ENCODE peak calls at places on chromosomes 5 and 9, in nine cellular contexts. One of them, this sample, is unnamed.

GRCh38 chr5:134637106-134637721 is 4.6 kb upstream of the SAR1B start:
- DNase-seq in gastrocnemius medialis: no peak
- DNase-seq in heart left ventricle: no peak
- DNase-seq in A549: no peak
- DNase-seq in spleen: peak; percentile 10
- DNase-seq in breast epithelium: peak; percentile 66
- DNase-seq in testis: no peak
- DNase-seq in Peyer's patch: no peak
- DNase-seq in uterus: no peak
- DNase-seq in this sample: no peak

GRCh38 chr5:60333103-60333502 is 366.9 kb downstream of the DEPDC1B start:
- DNase-seq in gastrocnemius medialis: no peak
- DNase-seq in heart left ventricle: no peak
- DNase-seq in A549: no peak
- DNase-seq in spleen: no peak
- DNase-seq in breast epithelium: no peak
- DNase-seq in testis: no peak
- DNase-seq in Peyer's patch: no peak
- DNase-seq in uterus: no peak
- DNase-seq in this sample: no peak

GRCh38 chr9:3956081-3956701 is 343.7 kb downstream of the GLIS3 start:
- DNase-seq in gastrocnemius medialis: no peak
- DNase-seq in heart left ventricle: no peak
- DNase-seq in A549: no peak
- DNase-seq in spleen: no peak
- DNase-seq in breast epithelium: no peak
- DNase-seq in testis: no peak
- DNase-seq in Peyer's patch: no peak
- DNase-seq in uterus: no peak
- DNase-seq in this sample: no peak

GRCh38 chr9:104027295-104027694 is 66.8 kb upstream of the SMC2 start:
- DNase-seq in gastrocnemius medialis: no peak
- DNase-seq in heart left ventricle: no peak
- DNase-seq in A549: no peak
- DNase-seq in spleen: no peak
- DNase-seq in breast epithelium: no peak
- DNase-seq in testis: no peak
- DNase-seq in Peyer's patch: no peak
- DNase-seq in uterus: no peak
- DNase-seq in this sample: no peak

GRCh38 chr9:129640871-129641750 is 840 bp downstream of the ASB6 start:
- DNase-seq in gastrocnemius medialis: no peak
- DNase-seq in heart left ventricle: no peak
- DNase-seq in A549: no peak
- DNase-seq in spleen: no peak
- DNase-seq in breast epithelium: no peak
- DNase-seq in testis: no peak
- DNase-seq in Peyer's patch: no peak
- DNase-seq in uterus: no peak
- DNase-seq in this sample: no peak

GRCh38 chr9:130287736-130288135 is 22.2 kb downstream of the HMCN2 start:
- DNase-seq in gastrocnemius medialis: no peak
- DNase-seq in heart left ventricle: no peak
- DNase-seq in A549: no peak
- DNase-seq in spleen: no peak
- DNase-seq in breast epithelium: no peak
- DNase-seq in testis: no peak
- DNase-seq in Peyer's patch: no peak
- DNase-seq in uterus: no peak
- DNase-seq in this sample: no peak

GRCh38 chr9:81717747-81718077 is 28.4 kb upstream of the TLE1 start:
- DNase-seq in gastrocnemius medialis: no peak
- DNase-seq in heart left ventricle: no peak
- DNase-seq in A549: no peak
- DNase-seq in spleen: no peak
- DNase-seq in breast epithelium: no peak
- DNase-seq in testis: no peak
- DNase-seq in Peyer's patch: no peak
- DNase-seq in uterus: no peak
- DNase-seq in this sample: no peak

GRCh38 chr5:131022811-131023210 is 142.2 kb downstream of the HINT1 start:
- DNase-seq in gastrocnemius medialis: no peak
- DNase-seq in heart left ventricle: no peak
- DNase-seq in A549: no peak
- DNase-seq in spleen: no peak
- DNase-seq in breast epithelium: no peak
- DNase-seq in testis: no peak
- DNase-seq in Peyer's patch: no peak
- DNase-seq in uterus: no peak
- DNase-seq in this sample: no peak

GRCh38 chr5:173568128-173568527 is 48.3 kb downstream of the BOD1 start:
- DNase-seq in gastrocnemius medialis: no peak
- DNase-seq in heart left ventricle: no peak
- DNase-seq in A549: no peak
- DNase-seq in spleen: no peak
- DNase-seq in breast epithelium: no peak
- DNase-seq in testis: no peak
- DNase-seq in Peyer's patch: no peak
- DNase-seq in uterus: no peak
- DNase-seq in this sample: no peak

GRCh38 chr5:181260720-181261319 is at the start of gene TRIM52:
- DNase-seq in gastrocnemius medialis: peak; percentile 89
- DNase-seq in heart left ventricle: peak; percentile 92
- DNase-seq in A549: peak; percentile 68
- DNase-seq in spleen: peak; percentile 99
- DNase-seq in breast epithelium: peak; percentile 75
- DNase-seq in testis: peak; percentile 96
- DNase-seq in Peyer's patch: peak; percentile 93
- DNase-seq in uterus: peak; percentile 87
- DNase-seq in this sample: peak; percentile 94

GRCh38 chr9:78542491-78543175 is 245.7 kb downstream of the PSAT1 start:
- DNase-seq in gastrocnemius medialis: no peak
- DNase-seq in heart left ventricle: no peak
- DNase-seq in A549: no peak
- DNase-seq in spleen: no peak
- DNase-seq in breast epithelium: no peak
- DNase-seq in testis: no peak
- DNase-seq in Peyer's patch: no peak
- DNase-seq in uterus: no peak
- DNase-seq in this sample: no peak

GRCh38 chr5:177364159-177364962 is 6.6 kb downstream of the RGS14 start:
- DNase-seq in gastrocnemius medialis: no peak
- DNase-seq in heart left ventricle: no peak
- DNase-seq in A549: no peak
- DNase-seq in spleen: no peak
- DNase-seq in breast epithelium: no peak
- DNase-seq in testis: no peak
- DNase-seq in Peyer's patch: peak; percentile 33
- DNase-seq in uterus: no peak
- DNase-seq in this sample: no peak

GRCh38 chr5:9898319-9898718 is 268.2 kb upstream of the TAS2R1 start:
- DNase-seq in gastrocnemius medialis: no peak
- DNase-seq in heart left ventricle: no peak
- DNase-seq in A549: peak; percentile 8
- DNase-seq in spleen: no peak
- DNase-seq in breast epithelium: no peak
- DNase-seq in testis: peak; percentile 63
- DNase-seq in Peyer's patch: no peak
- DNase-seq in uterus: no peak
- DNase-seq in this sample: no peak

GRCh38 chr9:71490810-71491209 is 277.5 kb downstream of the CEMIP2 start:
- DNase-seq in gastrocnemius medialis: no peak
- DNase-seq in heart left ventricle: no peak
- DNase-seq in A549: peak; percentile 6
- DNase-seq in spleen: no peak
- DNase-seq in breast epithelium: no peak
- DNase-seq in testis: no peak
- DNase-seq in Peyer's patch: no peak
- DNase-seq in uterus: no peak
- DNase-seq in this sample: no peak

DNA sequence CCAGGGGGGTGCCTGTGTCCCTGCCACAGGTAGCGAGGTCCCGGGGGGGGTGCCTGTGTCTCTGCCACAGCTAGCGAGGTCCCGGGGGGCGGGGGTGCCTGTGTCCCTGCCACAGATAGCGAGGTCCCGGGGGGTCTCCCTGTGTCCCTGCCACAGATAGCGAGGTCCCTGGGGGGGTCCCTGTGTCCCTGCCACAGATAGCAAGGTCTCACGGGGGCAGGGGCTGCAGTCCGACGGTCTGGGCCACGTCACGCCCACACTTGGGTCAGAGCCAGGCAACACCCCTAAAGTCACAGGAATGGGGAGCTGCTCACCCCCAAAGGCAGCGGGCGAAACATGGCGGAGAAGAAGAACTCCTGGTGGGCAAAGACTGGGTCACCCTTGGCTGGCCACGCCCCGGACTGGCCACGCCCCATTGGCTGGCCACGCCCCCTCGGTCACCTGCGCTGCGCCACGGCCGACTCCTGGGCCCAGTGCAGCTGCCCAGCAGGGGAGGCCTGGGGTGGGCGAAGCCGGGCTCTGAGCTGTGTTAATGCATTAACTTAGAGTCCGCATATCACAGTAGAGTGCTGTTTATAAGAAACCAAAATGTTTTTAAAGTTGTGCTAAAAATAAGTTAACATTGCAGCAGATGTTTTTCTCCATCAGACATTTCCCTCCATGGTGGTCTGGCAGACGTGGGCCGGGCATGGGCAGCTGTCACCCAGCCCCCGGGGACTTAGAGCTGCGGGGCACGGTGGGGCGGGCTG is 7.0 kb downstream of the NOXA1 start:
- DNase-seq in gastrocnemius medialis: no peak
- DNase-seq in heart left ventricle: no peak
- DNase-seq in A549: no peak
- DNase-seq in spleen: peak; percentile 81
- DNase-seq in breast epithelium: no peak
- DNase-seq in testis: no peak
- DNase-seq in Peyer's patch: peak; percentile 84
- DNase-seq in uterus: no peak
- DNase-seq in this sample: no peak
- TF ChIP-seq POLR2A in gastrocnemius medialis: no peak
- TF ChIP-seq POLR2A in heart left ventricle: no peak
- TF ChIP-seq POLR2A in A549: no peak
- TF ChIP-seq POLR2A in spleen: no peak
- TF ChIP-seq POLR2A in breast epithelium: no peak
- TF ChIP-seq POLR2A in testis: no peak
- TF ChIP-seq POLR2A in Peyer's patch: no peak
- TF ChIP-seq POLR2A in uterus: no peak
- TF ChIP-seq POLR2A in this sample: no peak

GRCh38 chr5:59319286-59319685 is 574.2 kb downstream of the PDE4D start:
- DNase-seq in gastrocnemius medialis: no peak
- DNase-seq in heart left ventricle: no peak
- DNase-seq in A549: no peak
- DNase-seq in spleen: no peak
- DNase-seq in breast epithelium: no peak
- DNase-seq in testis: no peak
- DNase-seq in Peyer's patch: no peak
- DNase-seq in uterus: no peak
- DNase-seq in this sample: no peak
- H3K4me1 ChIP-seq in gastrocnemius medialis: peaks cover 99% of the 10 kb centered on the region
- H3K4me1 ChIP-seq in heart left ventricle: peaks cover 30% of the 10 kb centered on the region
- H3K4me1 ChIP-seq in A549: peaks cover 81% of the 10 kb centered on the region
- H3K4me1 ChIP-seq in spleen: no peaks in the 10 kb centered on the region
- H3K4me1 ChIP-seq in breast epithelium: no peaks in the 10 kb centered on the region
- H3K4me1 ChIP-seq in testis: peaks cover 8% of the 10 kb centered on the region
- H3K4me1 ChIP-seq in Peyer's patch: peaks cover 5% of the 10 kb centered on the region
- H3K4me1 ChIP-seq in uterus: no peaks in the 10 kb centered on the region
- H3K4me1 ChIP-seq in this sample: peaks cover 15% of the 10 kb centered on the region

GRCh38 chr5:114362197-114362976 is 517 bp downstream of the KCNN2 start:
- DNase-seq in gastrocnemius medialis: no peak
- DNase-seq in heart left ventricle: peak; percentile 9
- DNase-seq in A549: peak; percentile 6
- DNase-seq in spleen: peak; percentile 74
- DNase-seq in breast epithelium: no peak
- DNase-seq in testis: peak; percentile 42
- DNase-seq in Peyer's patch: peak; percentile 56
- DNase-seq in uterus: no peak
- DNase-seq in this sample: peak; percentile 71

GRCh38 chr5:114360362-114360761 is 1.5 kb upstream of the KCNN2 start:
- DNase-seq in gastrocnemius medialis: no peak
- DNase-seq in heart left ventricle: no peak
- DNase-seq in A549: no peak
- DNase-seq in spleen: no peak
- DNase-seq in breast epithelium: no peak
- DNase-seq in testis: no peak
- DNase-seq in Peyer's patch: no peak
- DNase-seq in uterus: no peak
- DNase-seq in this sample: no peak

GRCh38 chr5:114360816-114361723 is 800 bp upstream of the KCNN2 start:
- DNase-seq in gastrocnemius medialis: no peak
- DNase-seq in heart left ventricle: peak; percentile 49
- DNase-seq in A549: peak; percentile 7
- DNase-seq in spleen: peak; percentile 74
- DNase-seq in breast epithelium: no peak
- DNase-seq in testis: peak; percentile 46
- DNase-seq in Peyer's patch: peak; percentile 51
- DNase-seq in uterus: peak; percentile 16
- DNase-seq in this sample: no peak

GRCh38 chr5:114362977-114363721 is 1.3 kb downstream of the KCNN2 start:
- DNase-seq in gastrocnemius medialis: no peak
- DNase-seq in heart left ventricle: no peak
- DNase-seq in A549: no peak
- DNase-seq in spleen: no peak
- DNase-seq in breast epithelium: no peak
- DNase-seq in testis: no peak
- DNase-seq in Peyer's patch: peak; percentile 43
- DNase-seq in uterus: no peak
- DNase-seq in this sample: peak; percentile 76

GRCh38 chr5:114361724-114362196 is at the start of gene KCNN2:
- DNase-seq in gastrocnemius medialis: peak; percentile 47
- DNase-seq in heart left ventricle: peak; percentile 91
- DNase-seq in A549: peak; percentile 45
- DNase-seq in spleen: peak; percentile 85
- DNase-seq in breast epithelium: peak; percentile 81
- DNase-seq in testis: peak; percentile 94
- DNase-seq in Peyer's patch: peak; percentile 71
- DNase-seq in uterus: peak; percentile 50
- DNase-seq in this sample: peak; percentile 82
- TF ChIP-seq POLR2A in gastrocnemius medialis: no peak
- TF ChIP-seq POLR2A in heart left ventricle: no peak
- TF ChIP-seq POLR2A in A549: no peak
- TF ChIP-seq POLR2A in spleen: no peak
- TF ChIP-seq POLR2A in breast epithelium: no peak
- TF ChIP-seq POLR2A in testis: no peak
- TF ChIP-seq POLR2A in Peyer's patch: no peak
- TF ChIP-seq POLR2A in uterus: no peak
- TF ChIP-seq POLR2A in this sample: no peak

DNA sequence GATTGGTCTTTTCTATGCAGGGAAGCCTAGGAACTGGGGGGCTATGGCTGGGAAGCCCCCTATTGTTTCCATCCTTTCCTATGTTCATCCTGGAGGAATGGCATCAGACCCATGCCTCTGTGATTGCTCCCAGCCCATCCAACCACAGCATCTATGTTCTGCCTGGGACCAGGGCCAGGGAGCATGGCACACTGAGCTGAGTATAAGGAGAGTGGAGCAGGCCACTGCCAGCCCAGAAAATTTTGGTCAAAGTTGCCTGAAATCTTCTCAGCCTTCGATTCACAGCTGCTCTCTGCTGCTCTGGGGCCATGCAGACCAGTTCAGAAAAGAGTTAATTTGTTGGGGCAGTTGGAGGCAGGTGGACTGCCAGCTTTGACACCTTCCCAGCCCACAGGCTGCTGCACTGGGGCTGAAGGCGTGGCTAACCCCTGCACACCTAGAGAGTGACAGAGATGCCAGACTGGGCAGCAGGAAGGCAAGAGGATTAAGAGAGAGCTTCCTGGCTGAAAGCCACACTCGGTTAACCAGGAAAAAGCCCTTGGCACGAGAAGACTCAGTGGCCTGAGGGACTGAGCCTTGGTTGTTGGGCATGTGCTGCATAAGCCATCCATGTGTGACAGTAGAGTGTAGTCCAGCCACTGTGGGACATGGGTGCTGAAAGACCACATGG is 12.1 kb downstream of the TGFBI start:
- DNase-seq in gastrocnemius medialis: no peak
- DNase-seq in heart left ventricle: no peak
- DNase-seq in A549: no peak
- DNase-seq in spleen: peak; percentile 57
- DNase-seq in breast epithelium: no peak
- DNase-seq in testis: no peak
- DNase-seq in Peyer's patch: no peak
- DNase-seq in uterus: no peak
- DNase-seq in this sample: no peak
- H3K4me1 ChIP-seq in gastrocnemius medialis: peaks cover 19% of the 10 kb centered on the region
- H3K4me1 ChIP-seq in heart left ventricle: peaks cover 20% of the 10 kb centered on the region
- H3K4me1 ChIP-seq in A549: peaks cover 89% of the 10 kb centered on the region
- H3K4me1 ChIP-seq in spleen: peaks cover 12% of the 10 kb centered on the region
- H3K4me1 ChIP-seq in breast epithelium: no peaks in the 10 kb centered on the region
- H3K4me1 ChIP-seq in testis: no peaks in the 10 kb centered on the region
- H3K4me1 ChIP-seq in Peyer's patch: no peaks in the 10 kb centered on the region
- H3K4me1 ChIP-seq in uterus: no peaks in the 10 kb centered on the region
- H3K4me1 ChIP-seq in this sample: peaks cover 21% of the 10 kb centered on the region